ENCODE peak calls at places on chromosomes 6 and 20, in five cellular contexts. S, X, H, W and R are unnamed samples. For H3K4me1 and H3K27me3, the result is how much of the 10 kb centered on the place peaks cover.

GRCh38 chr6:138004423-138005287 is 102.6 kb downstream of the PERP start:
- DNase-seq in S (no peak), X (peak), H (no peak), W (peak), R (peak)

GRCh38 chr20:34907616-34908469 is 31.4 kb downstream of the ACSS2 start:
- DNase-seq in S (peak), X (peak), H (peak), W (no peak), R (no peak)

GRCh38 chr20:10427060-10427692 is 6.8 kb downstream of the MKKS start:
- DNase-seq in S (peak), X (no peak), H (peak), W (peak), R (no peak)

GRCh38 chr6:145034664-145035063 is 700.7 kb downstream of the EPM2A start:
- DNase-seq in S (no peak), X (no peak), H (no peak), W (no peak), R (no peak)

GRCh38 chr20:57371363-57371762 is 19.8 kb upstream of the RBM38 start:
- DNase-seq in S (no peak), X (no peak), H (no peak), W (no peak), R (no peak)

GRCh38 chr6:3139090-3139903 is 18.0 kb downstream of the TUBB2A start:
- DNase-seq in S (peak), X (no peak), H (peak), W (no peak), R (no peak)

GRCh38 chr6:131244942-131245341 is 109.7 kb downstream of the AKAP7 start:
- DNase-seq in S (no peak), X (no peak), H (no peak), W (no peak), R (no peak)

GRCh38 chr20:44593721-44594120 is 11.3 kb downstream of the PKIG start:
- DNase-seq in S (no peak), X (no peak), H (no peak), W (no peak), R (no peak)

GRCh38 chr20:25706793-25707192 is 10.1 kb upstream of the ZNF337 start:
- DNase-seq in S (no peak), X (no peak), H (no peak), W (no peak), R (no peak)

GRCh38 chr20:36850759-36851158 is 25.2 kb upstream of the TLDC2 start:
- DNase-seq in S (no peak), X (no peak), H (no peak), W (no peak), R (no peak)
- H3K4me1 ChIP-seq in S (half or more), X (under half), H (half or more), W (under half), R (under half)

GRCh38 chr6:28758046-28758817 is 165.6 kb downstream of the TRIM27 start:
- DNase-seq in S (no peak), X (peak), H (no peak), W (peak), R (no peak)

GRCh38 chr6:28757429-28758045 is 166.2 kb downstream of the TRIM27 start:
- DNase-seq in S (no peak), X (no peak), H (no peak), W (peak), R (no peak)

GRCh38 chr6:28756555-28756918 is 167.2 kb downstream of the TRIM27 start:
- DNase-seq in S (no peak), X (no peak), H (no peak), W (no peak), R (no peak)

GRCh38 chr6:28764014-28764723 is 159.6 kb downstream of the TRIM27 start:
- DNase-seq in S (no peak), X (no peak), H (no peak), W (no peak), R (no peak)

DNA sequence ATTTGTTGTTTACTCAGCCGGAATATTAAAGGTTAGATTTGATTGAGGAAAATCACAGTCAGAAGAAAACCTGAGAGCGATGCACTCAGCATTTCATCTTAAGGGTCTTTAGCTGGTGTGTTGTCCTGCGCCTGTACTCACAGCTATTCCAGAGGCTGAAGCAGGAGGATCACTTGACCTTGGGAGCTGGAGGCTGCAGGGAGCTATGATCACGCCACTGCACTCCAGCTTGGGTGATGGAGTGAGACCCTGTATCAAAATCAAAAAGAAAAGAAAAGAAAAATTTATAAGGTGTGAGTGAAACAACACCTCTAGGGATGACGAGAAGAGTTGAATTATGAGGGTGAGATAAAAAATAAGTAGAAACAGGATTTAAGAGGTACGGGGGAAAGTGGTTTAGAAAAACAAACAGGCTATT is 165.0 kb downstream of the TRIM27 start:
- DNase-seq in S (no peak), X (no peak), H (no peak), W (no peak), R (no peak)
- H3K27me3 ChIP-seq in S (half or more), X (under half), H (half or more), W (half or more), R (under half)

DNA sequence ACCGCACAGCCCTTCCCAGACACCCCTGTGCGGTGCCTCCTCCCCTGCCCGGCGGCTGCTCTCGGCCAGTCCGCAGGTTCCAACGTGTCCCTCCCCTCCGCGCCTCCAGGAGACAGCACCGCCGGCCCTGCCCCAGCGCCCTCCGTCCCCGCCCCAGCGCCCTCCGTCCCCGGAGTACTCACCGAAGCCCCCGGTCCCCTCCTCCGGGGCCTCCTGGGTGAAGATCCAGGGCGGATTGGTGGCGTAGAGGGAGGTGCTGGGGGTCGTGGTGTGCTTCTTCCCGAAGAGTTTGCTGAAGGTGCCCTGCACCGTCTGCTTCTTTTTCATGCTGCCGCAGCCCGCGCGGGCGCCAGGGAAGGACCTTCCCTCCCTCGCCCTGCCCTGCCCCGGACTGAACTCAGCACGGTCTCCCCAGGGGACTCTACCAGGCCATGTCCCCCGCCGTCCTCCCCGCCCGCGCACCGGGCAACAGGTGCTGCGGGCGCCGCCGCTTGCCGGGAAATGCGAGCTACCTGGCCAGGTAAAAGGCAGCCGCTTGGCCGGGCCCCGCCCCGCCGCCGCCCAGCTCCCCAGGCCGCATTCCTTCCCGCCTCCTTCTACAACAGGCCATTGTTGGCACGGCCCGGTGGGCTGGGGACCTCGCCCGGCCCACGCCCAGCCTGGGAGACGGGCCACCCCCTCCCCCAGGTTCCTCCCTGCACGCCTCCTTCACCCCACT is at the start of gene C6orf132:
- DNase-seq in S (peak), X (no peak), H (no peak), W (peak), R (no peak)
- H3K4me1 ChIP-seq in S (under half), X (half or more), H (under half), W (under half), R (under half)

GRCh38 chr6:29975561-29975907 is 33.2 kb downstream of the HLA-A start:
- DNase-seq in S (no peak), X (no peak), H (no peak), W (no peak), R (no peak)
- H3K27me3 ChIP-seq in S (under half), X (under half), H (under half), W (half or more), R (half or more)

DNA sequence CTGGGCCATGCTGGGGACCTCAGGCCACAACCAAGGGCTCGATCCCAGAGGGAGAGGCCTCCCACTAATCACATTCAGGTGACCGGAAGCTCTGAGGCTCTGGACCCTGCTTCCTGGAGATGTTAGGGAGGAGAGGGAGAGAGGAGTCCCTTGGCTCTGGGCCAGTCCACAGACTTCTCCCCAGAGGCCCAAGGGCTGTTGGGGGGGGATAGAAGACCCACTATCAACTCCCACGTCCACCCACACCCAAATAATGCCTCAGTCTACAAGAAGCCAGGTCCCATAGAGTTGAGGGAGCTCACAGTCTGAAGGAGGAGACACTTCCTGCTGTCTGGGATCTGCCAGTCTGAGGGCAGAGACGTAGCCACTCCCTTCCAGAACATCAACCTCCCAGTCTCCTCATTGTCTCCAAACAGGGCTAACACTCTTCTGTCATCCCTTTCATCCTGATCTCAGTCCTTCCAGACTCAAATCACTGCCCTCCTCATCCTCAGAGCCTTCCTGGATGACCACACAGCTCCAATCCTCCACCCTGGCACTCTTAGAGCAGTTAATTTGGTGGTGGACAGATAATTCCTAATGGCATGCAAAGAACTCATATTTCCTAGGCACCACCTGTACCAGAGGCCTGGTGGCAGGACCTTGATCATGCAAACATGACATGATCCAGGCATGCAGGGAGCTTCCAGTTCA is 69.9 kb downstream of the MRPL14 start:
- DNase-seq in S (no peak), X (no peak), H (no peak), W (no peak), R (no peak)
- H3K4me1 ChIP-seq in S (half or more), X (under half), H (half or more), W (under half), R (under half)

DNA sequence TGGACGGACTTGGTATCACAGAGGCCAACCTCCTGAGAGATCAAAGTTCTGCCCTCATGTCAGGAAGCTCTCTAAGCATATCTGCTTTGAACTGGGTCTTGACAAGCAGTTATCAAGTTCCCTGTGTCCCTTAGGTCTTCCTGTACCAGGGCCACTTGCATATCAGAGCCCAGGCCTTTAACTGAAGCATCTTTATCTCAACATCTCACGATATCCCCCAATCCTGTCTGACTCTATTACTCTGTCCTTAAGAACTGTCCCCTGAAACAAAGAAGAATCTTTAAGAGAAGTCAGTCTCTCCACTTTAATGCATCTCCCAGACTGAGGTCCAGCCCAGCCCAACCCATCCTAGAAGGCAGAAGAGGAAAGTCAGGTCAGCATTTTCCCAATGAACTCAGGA is 8.2 kb downstream of the MAS1L start:
- DNase-seq in S (no peak), X (no peak), H (no peak), W (no peak), R (no peak)
- H3K27me3 ChIP-seq in S (under half), X (under half), H (under half), W (under half), R (under half)